ENCODE peak calls at places on chromosomes 6 and 20, in five cellular contexts. Q, A, F, Y and L are unnamed samples.

GRCh38 chr6:11632231-11632630 is 94.7 kb downstream of the TMEM170B start:
- DNase-seq in Q (no peak), A (no peak), F (no peak), Y (no peak), L (peak; percentile 20)

GRCh38 chr20:43825635-43826034 is 89.0 kb upstream of the TOX2 start:
- DNase-seq in Q (peak; percentile 78), A (no peak), F (no peak), Y (no peak), L (no peak)

GRCh38 chr6:134520181-134521115 is 202.5 kb upstream of the SGK1 start:
- DNase-seq in Q (no peak), A (no peak), F (peak; percentile 84), Y (no peak), L (peak; percentile 9)

GRCh38 chr20:45100563-45101245 is at the start of gene KCNS1:
- DNase-seq in Q (no peak), A (no peak), F (peak; percentile 18), Y (no peak), L (no peak)

GRCh38 chr6:38943964-38944363 is 104.6 kb upstream of the GLP1R start:
- DNase-seq in Q (no peak), A (no peak), F (no peak), Y (no peak), L (no peak)

GRCh38 chr6:110399219-110400071 is 15.9 kb downstream of the DDO start:
- DNase-seq in Q (no peak), A (no peak), F (peak; percentile 21), Y (no peak), L (no peak)

GRCh38 chr6:161569071-161569470 is 295.2 kb upstream of the AGPAT4 start:
- DNase-seq in Q (no peak), A (no peak), F (no peak), Y (no peak), L (no peak)

GRCh38 chr6:46606318-46606717 is 46.3 kb downstream of the CYP39A1 start:
- DNase-seq in Q (no peak), A (no peak), F (no peak), Y (no peak), L (no peak)

GRCh38 chr20:15364781-15365180 is 1027.4 kb upstream of the FLRT3 start:
- DNase-seq in Q (no peak), A (no peak), F (no peak), Y (no peak), L (no peak)

GRCh38 chr20:40513010-40513409 is 176.0 kb downstream of the MAFB start:
- DNase-seq in Q (no peak), A (no peak), F (no peak), Y (no peak), L (no peak)

GRCh38 chr20:7617797-7618196 is 322.5 kb downstream of the HAO1 start:
- DNase-seq in Q (no peak), A (no peak), F (no peak), Y (no peak), L (no peak)

GRCh38 chr20:17825949-17826843 is 126.4 kb downstream of the BANF2 start:
- DNase-seq in Q (peak; percentile 90), A (no peak), F (no peak), Y (no peak), L (peak; percentile 31)

GRCh38 chr6:145260491-145260890 is 474.8 kb downstream of the EPM2A start:
- DNase-seq in Q (no peak), A (no peak), F (no peak), Y (no peak), L (no peak)

GRCh38 chr20:34083781-34084180 is 28.3 kb downstream of the EIF2S2 start:
- DNase-seq in Q (no peak), A (no peak), F (no peak), Y (no peak), L (no peak)

GRCh38 chr20:62861732-62862336 is at the start of gene TCFL5:
- DNase-seq in Q (peak; percentile 93), A (no peak), F (peak; percentile 79), Y (peak; percentile 97), L (peak; percentile 74)

GRCh38 chr20:32116079-32116521 is 6.6 kb downstream of the TM9SF4 start:
- DNase-seq in Q (no peak), A (no peak), F (peak; percentile 44), Y (no peak), L (no peak)

GRCh38 chr6:28606424-28607391 is 81.0 kb downstream of the GPX5 start:
- DNase-seq in Q (peak; percentile 75), A (peak; percentile 88), F (peak; percentile 81), Y (no peak), L (peak; percentile 78)

GRCh38 chr6:122376246-122376645 is 23.2 kb upstream of the HSF2 start:
- DNase-seq in Q (no peak), A (no peak), F (no peak), Y (no peak), L (no peak)

GRCh38 chr20:33791959-33792597 is 19.1 kb upstream of the CHMP4B start:
- DNase-seq in Q (peak; percentile 55), A (no peak), F (peak; percentile 60), Y (peak; percentile 35), L (peak; percentile 46)

GRCh38 chr6:109787312-109787711 is 96.2 kb downstream of the FIG4 start:
- DNase-seq in Q (no peak), A (no peak), F (no peak), Y (no peak), L (no peak)

GRCh38 chr6:125804264-125804663 is 13.5 kb downstream of the NCOA7 start:
- DNase-seq in Q (peak; percentile 75), A (no peak), F (no peak), Y (no peak), L (no peak)